ENCODE peak calls at places on chromosomes 4 and X, in seven cellular contexts. One of them, this sample, is unnamed.

GRCh38 chr4:184310171-184310567 is 92.5 kb upstream of the ENPP6 start:
- DNase-seq in activated T-helper 9 cell treated with anti-CD3 and anti-CD28 coated beads, Interleukin-2, amount 50 U/mL, for 16 hours: peak; percentile 20
- DNase-seq in fibroblast of lung: no peak
- DNase-seq in kidney glomerular epithelial cell: no peak
- DNase-seq in iPS DF 19.7: no peak
- DNase-seq in T follicular helper cell: peak; percentile 8
- DNase-seq in stimulated activated CD4-positive, alpha-beta T cell treated with anti-CD3 and anti-CD28 coated beads, Interleukin-15, amount 100 ng/mL, for 1 hour: no peak
- DNase-seq in this sample: peak; percentile 46

GRCh38 chr4:110787109-110787508 is 164.2 kb upstream of the PITX2 start:
- DNase-seq in T follicular helper cell: no peak
- DNase-seq in kidney glomerular epithelial cell: no peak
- DNase-seq in stimulated activated CD4-positive, alpha-beta T cell treated with anti-CD3 and anti-CD28 coated beads, Interleukin-15, amount 100 ng/mL, for 1 hour: no peak
- DNase-seq in fibroblast of lung: peak; percentile 8
- DNase-seq in iPS DF 19.7: no peak
- DNase-seq in activated T-helper 9 cell treated with anti-CD3 and anti-CD28 coated beads, Interleukin-2, amount 50 U/mL, for 16 hours: no peak
- DNase-seq in this sample: no peak

GRCh38 chrX:153492543-153492942 is 2.2 kb upstream of the BGN start:
- DNase-seq in T follicular helper cell: no peak
- DNase-seq in activated T-helper 9 cell treated with anti-CD3 and anti-CD28 coated beads, Interleukin-2, amount 50 U/mL, for 16 hours: no peak
- DNase-seq in kidney glomerular epithelial cell: no peak
- DNase-seq in fibroblast of lung: no peak
- DNase-seq in stimulated activated CD4-positive, alpha-beta T cell treated with anti-CD3 and anti-CD28 coated beads, Interleukin-15, amount 100 ng/mL, for 1 hour: no peak
- DNase-seq in iPS DF 19.7: no peak
- DNase-seq in this sample: no peak

GRCh38 chr4:43457866-43458265 is 565.4 kb downstream of the GRXCR1 start:
- DNase-seq in fibroblast of lung: no peak
- DNase-seq in stimulated activated CD4-positive, alpha-beta T cell treated with anti-CD3 and anti-CD28 coated beads, Interleukin-15, amount 100 ng/mL, for 1 hour: no peak
- DNase-seq in T follicular helper cell: no peak
- DNase-seq in kidney glomerular epithelial cell: no peak
- DNase-seq in activated T-helper 9 cell treated with anti-CD3 and anti-CD28 coated beads, Interleukin-2, amount 50 U/mL, for 16 hours: no peak
- DNase-seq in iPS DF 19.7: no peak
- DNase-seq in this sample: no peak

GRCh38 chrX:100745806-100746537 is 14.1 kb upstream of the SYTL4 start:
- DNase-seq in activated T-helper 9 cell treated with anti-CD3 and anti-CD28 coated beads, Interleukin-2, amount 50 U/mL, for 16 hours: no peak
- DNase-seq in stimulated activated CD4-positive, alpha-beta T cell treated with anti-CD3 and anti-CD28 coated beads, Interleukin-15, amount 100 ng/mL, for 1 hour: no peak
- DNase-seq in iPS DF 19.7: no peak
- DNase-seq in T follicular helper cell: no peak
- DNase-seq in kidney glomerular epithelial cell: no peak
- DNase-seq in fibroblast of lung: peak; percentile 11
- DNase-seq in this sample: no peak

GRCh38 chrX:47500541-47500940 is 17.5 kb upstream of the ZNF41 start:
- DNase-seq in stimulated activated CD4-positive, alpha-beta T cell treated with anti-CD3 and anti-CD28 coated beads, Interleukin-15, amount 100 ng/mL, for 1 hour: no peak
- DNase-seq in T follicular helper cell: no peak
- DNase-seq in kidney glomerular epithelial cell: no peak
- DNase-seq in activated T-helper 9 cell treated with anti-CD3 and anti-CD28 coated beads, Interleukin-2, amount 50 U/mL, for 16 hours: no peak
- DNase-seq in iPS DF 19.7: no peak
- DNase-seq in fibroblast of lung: no peak
- DNase-seq in this sample: no peak

GRCh38 chr4:76363556-76364290 is 57.2 kb downstream of the STBD1 start:
- DNase-seq in stimulated activated CD4-positive, alpha-beta T cell treated with anti-CD3 and anti-CD28 coated beads, Interleukin-15, amount 100 ng/mL, for 1 hour: no peak
- DNase-seq in T follicular helper cell: no peak
- DNase-seq in iPS DF 19.7: no peak
- DNase-seq in activated T-helper 9 cell treated with anti-CD3 and anti-CD28 coated beads, Interleukin-2, amount 50 U/mL, for 16 hours: no peak
- DNase-seq in fibroblast of lung: no peak
- DNase-seq in kidney glomerular epithelial cell: no peak
- DNase-seq in this sample: no peak

GRCh38 chrX:71532753-71533425 is at the start of gene OGT:
- DNase-seq in kidney glomerular epithelial cell: peak; percentile 77
- DNase-seq in activated T-helper 9 cell treated with anti-CD3 and anti-CD28 coated beads, Interleukin-2, amount 50 U/mL, for 16 hours: peak; percentile 87
- DNase-seq in T follicular helper cell: peak; percentile 88
- DNase-seq in iPS DF 19.7: peak; percentile 90
- DNase-seq in fibroblast of lung: peak; percentile 98
- DNase-seq in stimulated activated CD4-positive, alpha-beta T cell treated with anti-CD3 and anti-CD28 coated beads, Interleukin-15, amount 100 ng/mL, for 1 hour: peak; percentile 78
- DNase-seq in this sample: peak; percentile 90

GRCh38 chr4:44629280-44629866 is 22.1 kb downstream of the YIPF7 start:
- DNase-seq in fibroblast of lung: peak; percentile 45
- DNase-seq in activated T-helper 9 cell treated with anti-CD3 and anti-CD28 coated beads, Interleukin-2, amount 50 U/mL, for 16 hours: no peak
- DNase-seq in stimulated activated CD4-positive, alpha-beta T cell treated with anti-CD3 and anti-CD28 coated beads, Interleukin-15, amount 100 ng/mL, for 1 hour: no peak
- DNase-seq in kidney glomerular epithelial cell: peak; percentile 60
- DNase-seq in T follicular helper cell: peak; percentile 5
- DNase-seq in iPS DF 19.7: no peak
- DNase-seq in this sample: peak; percentile 23

GRCh38 chrX:38578152-38578551 is 16.8 kb downstream of the TSPAN7 start:
- DNase-seq in activated T-helper 9 cell treated with anti-CD3 and anti-CD28 coated beads, Interleukin-2, amount 50 U/mL, for 16 hours: no peak
- DNase-seq in stimulated activated CD4-positive, alpha-beta T cell treated with anti-CD3 and anti-CD28 coated beads, Interleukin-15, amount 100 ng/mL, for 1 hour: no peak
- DNase-seq in fibroblast of lung: no peak
- DNase-seq in iPS DF 19.7: no peak
- DNase-seq in T follicular helper cell: no peak
- DNase-seq in kidney glomerular epithelial cell: no peak
- DNase-seq in this sample: no peak

GRCh38 chrX:115584715-115585114 is 23.7 kb downstream of the PLS3 start:
- DNase-seq in fibroblast of lung: peak; percentile 51
- DNase-seq in T follicular helper cell: no peak
- DNase-seq in activated T-helper 9 cell treated with anti-CD3 and anti-CD28 coated beads, Interleukin-2, amount 50 U/mL, for 16 hours: no peak
- DNase-seq in kidney glomerular epithelial cell: no peak
- DNase-seq in stimulated activated CD4-positive, alpha-beta T cell treated with anti-CD3 and anti-CD28 coated beads, Interleukin-15, amount 100 ng/mL, for 1 hour: no peak
- DNase-seq in iPS DF 19.7: no peak
- DNase-seq in this sample: no peak